ENCODE peak calls at places on chromosome 1, in seven cellular contexts. L is pons; R is GM03348; E is HFF-Myc; I is activated T-cell treated with anti-CD3 and anti-CD28 coated beads, Interleukin-2, amount 50 U/mL, for 72 hours; D is NAMALWA; G is astrocyte of the spinal cord. K is an unnamed sample.

GRCh38 chr1:65948609-65949229 is 156.0 kb downstream of the PDE4B start:
- DNase-seq in L (peak; percentile 79), R (peak; percentile 42), E (no peak), I (no peak), D (no peak), G (peak; percentile 49), K (no peak)

GRCh38 chr1:15180945-15181523 is 27.5 kb downstream of the TMEM51 start:
- DNase-seq in L (no peak), R (no peak), E (no peak), I (no peak), D (no peak), G (no peak), K (no peak)

GRCh38 chr1:168312718-168313604 is 32.3 kb downstream of the TBX19 start:
- DNase-seq in L (no peak), R (no peak), E (no peak), I (peak; percentile 5), D (no peak), G (no peak), K (no peak)

GRCh38 chr1:200306954-200307754 is 102.7 kb downstream of the ZNF281 start:
- DNase-seq in L (peak; percentile 49), R (peak; percentile 74), E (no peak), I (peak; percentile 19), D (peak; percentile 81), G (peak; percentile 39), K (no peak)

GRCh38 chr1:8874230-8875201 is 4.0 kb downstream of the ENO1 start:
- DNase-seq in L (no peak), R (no peak), E (no peak), I (no peak), D (no peak), G (peak; percentile 68), K (no peak)

GRCh38 chr1:159763686-159764085 is 17.1 kb upstream of the DUSP23 start:
- DNase-seq in L (no peak), R (no peak), E (no peak), I (no peak), D (no peak), G (no peak), K (no peak)

GRCh38 chr1:3170566-3171453 is 101.8 kb downstream of the PRDM16 start:
- DNase-seq in L (peak; percentile 77), R (peak; percentile 62), E (no peak), I (no peak), D (peak; percentile 84), G (peak; percentile 48), K (no peak)

GRCh38 chr1:59707216-59707615 is 107.5 kb upstream of the HOOK1 start:
- DNase-seq in L (no peak), R (peak; percentile 88), E (peak; percentile 91), I (no peak), D (no peak), G (peak; percentile 95), K (peak; percentile 82)

GRCh38 chr1:64546018-64546417 is 76.1 kb downstream of the CACHD1 start:
- DNase-seq in L (no peak), R (peak; percentile 17), E (no peak), I (no peak), D (no peak), G (no peak), K (no peak)

GRCh38 chr1:117067528-117068370 is 7.6 kb downstream of the TTF2 start:
- DNase-seq in L (peak; percentile 75), R (peak; percentile 75), E (peak; percentile 40), I (peak; percentile 60), D (peak; percentile 57), G (peak; percentile 60), K (no peak)

GRCh38 chr1:115107501-115108260 is 18.4 kb upstream of the TSPAN2 start:
- DNase-seq in L (no peak), R (peak; percentile 80), E (no peak), I (no peak), D (no peak), G (no peak), K (no peak)

GRCh38 chr1:85275701-85276289 is 637 bp downstream of the BCL10 start:
- DNase-seq in L (no peak), R (no peak), E (no peak), I (no peak), D (peak; percentile 81), G (no peak), K (no peak)

GRCh38 chr1:214050513-214051401 is 63.0 kb downstream of the PROX1 start:
- DNase-seq in L (no peak), R (no peak), E (no peak), I (no peak), D (no peak), G (no peak), K (no peak)

GRCh38 chr1:56150441-56151215 is 428.7 kb downstream of the PLPP3 start:
- DNase-seq in L (no peak), R (no peak), E (no peak), I (no peak), D (no peak), G (no peak), K (no peak)

GRCh38 chr1:220407101-220407683 is 120.7 kb upstream of the MARK1 start:
- DNase-seq in L (no peak), R (no peak), E (no peak), I (no peak), D (no peak), G (no peak), K (peak; percentile 17)

GRCh38 chr1:209404577-209404976 is 178.9 kb upstream of the CAMK1G start:
- DNase-seq in L (no peak), R (no peak), E (no peak), I (no peak), D (no peak), G (no peak), K (no peak)

GRCh38 chr1:243489681-243490080 is 233.8 kb downstream of the SDCCAG8 start:
- DNase-seq in L (no peak), R (no peak), E (no peak), I (no peak), D (no peak), G (no peak), K (no peak)

GRCh38 chr1:17618558-17619247 is 79.2 kb downstream of the ARHGEF10L start:
- DNase-seq in L (no peak), R (no peak), E (no peak), I (no peak), D (no peak), G (no peak), K (no peak)

GRCh38 chr1:207407655-207408256 is 46.4 kb upstream of the CR2 start:
- DNase-seq in L (no peak), R (peak; percentile 43), E (no peak), I (no peak), D (no peak), G (peak; percentile 12), K (peak; percentile 4)

GRCh38 chr1:231139125-231139649 is 22.7 kb upstream of the TRIM67 start:
- DNase-seq in L (no peak), R (no peak), E (peak; percentile 67), I (no peak), D (no peak), G (peak; percentile 92), K (peak; percentile 62)

GRCh38 chr1:56189454-56189853 is 389.9 kb downstream of the PLPP3 start:
- DNase-seq in L (peak; percentile 22), R (no peak), E (no peak), I (no peak), D (no peak), G (no peak), K (no peak)

GRCh38 chr1:168400139-168400538 is 119.5 kb downstream of the TBX19 start:
- DNase-seq in L (no peak), R (no peak), E (no peak), I (no peak), D (no peak), G (no peak), K (no peak)

GRCh38 chr1:67347688-67348472 is 40.2 kb downstream of the IL12RB2 start:
- DNase-seq in L (peak; percentile 66), R (peak; percentile 77), E (no peak), I (no peak), D (peak; percentile 62), G (peak; percentile 85), K (peak; percentile 61)

GRCh38 chr1:182702826-182703524 is 18.6 kb upstream of the RGS8 start:
- DNase-seq in L (no peak), R (no peak), E (no peak), I (no peak), D (no peak), G (no peak), K (no peak)

GRCh38 chr1:43270421-43271095 is 775 bp downstream of the TMEM125 start:
- DNase-seq in L (no peak), R (peak; percentile 32), E (no peak), I (peak; percentile 20), D (peak; percentile 10), G (no peak), K (no peak)

GRCh38 chr1:90720137-90720636 is 3.1 kb upstream of the BARHL2 start:
- DNase-seq in L (no peak), R (no peak), E (no peak), I (no peak), D (no peak), G (no peak), K (no peak)

GRCh38 chr1:221509575-221510360 is 232.1 kb downstream of the DUSP10 start:
- DNase-seq in L (no peak), R (no peak), E (no peak), I (no peak), D (peak; percentile 66), G (no peak), K (no peak)

GRCh38 chr1:153977250-153978240 is at the start of gene JTB:
- DNase-seq in L (peak; percentile 86), R (peak; percentile 84), E (peak; percentile 51), I (peak; percentile 84), D (peak; percentile 94), G (peak; percentile 79), K (no peak)

GRCh38 chr1:20533635-20534034 is 18.7 kb upstream of the FAM43B start:
- DNase-seq in L (no peak), R (no peak), E (no peak), I (no peak), D (no peak), G (no peak), K (no peak)

GRCh38 chr1:218829143-218829542 is 344.5 kb upstream of the LYPLAL1 start:
- DNase-seq in L (no peak), R (no peak), E (no peak), I (no peak), D (no peak), G (peak; percentile 61), K (no peak)

GRCh38 chr1:209076688-209077087 is 506.8 kb upstream of the CAMK1G start:
- DNase-seq in L (no peak), R (no peak), E (no peak), I (no peak), D (peak; percentile 40), G (no peak), K (no peak)